ENCODE peak calls at places on chromosomes 6 and 20, in four cellular contexts. One of them, this sample, is unnamed.

GRCh38 chr20:7454047-7454446 is 486.2 kb downstream of the HAO1 start:
- DNase-seq in fibroblast of lung: no peak
- DNase-seq in upper lobe of left lung: no peak
- DNase-seq in endodermal cell: no peak
- DNase-seq in this sample: no peak

GRCh38 chr6:38387994-38388393 is 251.7 kb downstream of the BTBD9 start:
- DNase-seq in fibroblast of lung: peak; percentile 84
- DNase-seq in upper lobe of left lung: no peak
- DNase-seq in endodermal cell: no peak
- DNase-seq in this sample: no peak

GRCh38 chr6:106562001-106562400 is 67.3 kb downstream of the RTN4IP1 start:
- DNase-seq in fibroblast of lung: no peak
- DNase-seq in endodermal cell: no peak
- DNase-seq in upper lobe of left lung: no peak
- DNase-seq in this sample: no peak

GRCh38 chr6:141552031-141552430 is 580.7 kb upstream of the GJE1 start:
- DNase-seq in endodermal cell: no peak
- DNase-seq in upper lobe of left lung: no peak
- DNase-seq in fibroblast of lung: no peak
- DNase-seq in this sample: no peak

GRCh38 chr6:33124525-33124901 is 48.7 kb downstream of the HLA-DPB1 start:
- DNase-seq in upper lobe of left lung: no peak
- DNase-seq in endodermal cell: no peak
- DNase-seq in fibroblast of lung: no peak
- DNase-seq in this sample: no peak

GRCh38 chr20:32968833-32969241 is 35.4 kb downstream of the SUN5 start:
- DNase-seq in fibroblast of lung: peak; percentile 2
- DNase-seq in endodermal cell: peak; percentile 43
- DNase-seq in upper lobe of left lung: no peak
- DNase-seq in this sample: no peak

GRCh38 chr6:125983246-125983945 is 2.9 kb upstream of the TRMT11 start:
- DNase-seq in upper lobe of left lung: no peak
- DNase-seq in fibroblast of lung: peak; percentile 85
- DNase-seq in endodermal cell: no peak
- DNase-seq in this sample: no peak

GRCh38 chr6:52644246-52644645 is 26.7 kb upstream of the TMEM14A start:
- DNase-seq in fibroblast of lung: no peak
- DNase-seq in upper lobe of left lung: no peak
- DNase-seq in endodermal cell: no peak
- DNase-seq in this sample: no peak

GRCh38 chr6:136365781-136366354 is 76.2 kb upstream of the BCLAF1 start:
- DNase-seq in upper lobe of left lung: peak; percentile 69
- DNase-seq in endodermal cell: no peak
- DNase-seq in fibroblast of lung: no peak
- DNase-seq in this sample: peak; percentile 72

GRCh38 chr6:105988321-105988720 is 97.8 kb upstream of the PRDM1 start:
- DNase-seq in upper lobe of left lung: no peak
- DNase-seq in endodermal cell: no peak
- DNase-seq in fibroblast of lung: no peak
- DNase-seq in this sample: no peak

GRCh38 chr20:53402233-53403005 is 191.2 kb downstream of the ZNF217 start:
- DNase-seq in fibroblast of lung: no peak
- DNase-seq in upper lobe of left lung: no peak
- DNase-seq in endodermal cell: no peak
- DNase-seq in this sample: no peak

GRCh38 chr20:62953839-62954703 is 1.6 kb downstream of the SLC17A9 start:
- DNase-seq in endodermal cell: peak; percentile 83
- DNase-seq in upper lobe of left lung: peak; percentile 88
- DNase-seq in fibroblast of lung: peak; percentile 78
- DNase-seq in this sample: peak; percentile 83

GRCh38 chr20:32485126-32485769 is 99.9 kb downstream of the NOL4L start:
- DNase-seq in endodermal cell: peak; percentile 87
- DNase-seq in fibroblast of lung: peak; percentile 87
- DNase-seq in upper lobe of left lung: peak; percentile 79
- DNase-seq in this sample: peak; percentile 81

GRCh38 chr6:17212541-17213371 is 68.4 kb upstream of the RBM24 start:
- DNase-seq in endodermal cell: no peak
- DNase-seq in upper lobe of left lung: no peak
- DNase-seq in fibroblast of lung: peak; percentile 42
- DNase-seq in this sample: peak; percentile 81

GRCh38 chr6:86712039-86712438 is 225.3 kb upstream of the HTR1E start:
- DNase-seq in fibroblast of lung: no peak
- DNase-seq in endodermal cell: no peak
- DNase-seq in upper lobe of left lung: no peak
- DNase-seq in this sample: no peak

GRCh38 chr6:40353967-40354452 is 233.2 kb downstream of the LRFN2 start:
- DNase-seq in upper lobe of left lung: no peak
- DNase-seq in fibroblast of lung: no peak
- DNase-seq in endodermal cell: peak; percentile 31
- DNase-seq in this sample: no peak

DNA sequence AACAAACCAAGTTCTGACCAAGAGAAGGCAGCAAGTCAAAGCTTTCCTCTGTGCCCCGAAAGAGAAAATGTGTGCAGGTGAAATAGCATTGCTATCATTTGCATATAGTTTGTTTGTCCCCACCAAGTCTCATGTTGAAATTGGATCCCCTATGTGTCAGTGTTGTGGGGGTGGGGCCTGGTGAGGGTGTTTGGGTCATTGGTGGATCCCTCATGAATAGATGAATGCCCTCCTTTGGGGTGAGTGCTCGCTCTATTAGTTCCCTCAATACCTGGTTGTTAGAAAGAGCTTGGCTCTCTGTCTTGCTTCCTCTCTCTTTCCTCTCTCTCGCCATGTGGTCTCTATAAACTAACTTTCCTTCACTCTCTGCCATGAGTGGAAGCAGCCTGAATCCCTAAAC is 43.9 kb upstream of the SYNDIG1 start:
- DNase-seq in fibroblast of lung: no peak
- DNase-seq in endodermal cell: no peak
- DNase-seq in upper lobe of left lung: no peak
- DNase-seq in this sample: no peak
- H3K27ac ChIP-seq in fibroblast of lung: no peak overlapping the region
- H3K27ac ChIP-seq in endodermal cell: no peak overlapping the region
- H3K27ac ChIP-seq in upper lobe of left lung: no peak overlapping the region
- H3K27ac ChIP-seq in this sample: no peak overlapping the region

DNA sequence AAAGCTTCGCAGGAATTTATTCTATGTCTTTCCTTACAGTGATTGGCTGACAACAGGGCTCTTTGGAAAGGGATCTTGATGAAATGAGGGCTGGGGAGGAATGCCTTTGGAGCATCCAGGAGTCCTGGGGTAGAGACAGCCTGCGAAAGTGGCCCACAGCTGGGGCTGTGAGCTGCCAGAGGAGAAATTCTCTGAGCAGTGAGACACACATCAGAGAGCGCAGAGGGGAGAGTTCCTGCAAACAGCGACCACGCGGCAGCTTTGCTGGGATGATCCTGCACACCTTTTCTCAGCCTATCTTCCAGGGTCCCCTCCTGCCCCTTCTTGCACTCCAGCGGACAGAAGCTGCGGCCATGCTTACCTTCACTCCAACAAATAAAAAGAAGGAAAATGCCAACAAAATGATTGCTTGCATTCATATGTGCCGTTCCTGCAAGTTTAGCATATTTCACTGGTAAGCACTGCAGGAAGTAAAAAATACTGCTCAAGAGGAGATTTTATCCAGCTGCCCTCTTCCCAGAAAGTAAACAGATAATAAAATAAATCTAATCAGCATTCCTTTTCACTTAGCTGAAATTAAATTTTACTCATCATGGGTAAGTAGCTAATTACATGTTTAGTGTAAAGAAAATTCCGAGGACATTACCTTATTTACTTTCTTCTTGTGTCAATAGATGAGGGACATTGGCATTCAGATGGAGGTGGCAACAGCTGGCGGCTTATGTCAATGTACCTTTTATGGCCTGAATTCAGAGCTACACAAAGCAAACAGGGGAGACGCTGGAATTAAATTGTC is 339.9 kb upstream of the ARID1B start:
- DNase-seq in fibroblast of lung: no peak
- DNase-seq in endodermal cell: no peak
- DNase-seq in upper lobe of left lung: no peak
- DNase-seq in this sample: no peak
- H3K4me3 ChIP-seq in fibroblast of lung: no peak overlapping the region
- H3K4me3 ChIP-seq in endodermal cell: no peak overlapping the region
- H3K4me3 ChIP-seq in upper lobe of left lung: no peak overlapping the region
- H3K4me3 ChIP-seq in this sample: no peak overlapping the region

DNA sequence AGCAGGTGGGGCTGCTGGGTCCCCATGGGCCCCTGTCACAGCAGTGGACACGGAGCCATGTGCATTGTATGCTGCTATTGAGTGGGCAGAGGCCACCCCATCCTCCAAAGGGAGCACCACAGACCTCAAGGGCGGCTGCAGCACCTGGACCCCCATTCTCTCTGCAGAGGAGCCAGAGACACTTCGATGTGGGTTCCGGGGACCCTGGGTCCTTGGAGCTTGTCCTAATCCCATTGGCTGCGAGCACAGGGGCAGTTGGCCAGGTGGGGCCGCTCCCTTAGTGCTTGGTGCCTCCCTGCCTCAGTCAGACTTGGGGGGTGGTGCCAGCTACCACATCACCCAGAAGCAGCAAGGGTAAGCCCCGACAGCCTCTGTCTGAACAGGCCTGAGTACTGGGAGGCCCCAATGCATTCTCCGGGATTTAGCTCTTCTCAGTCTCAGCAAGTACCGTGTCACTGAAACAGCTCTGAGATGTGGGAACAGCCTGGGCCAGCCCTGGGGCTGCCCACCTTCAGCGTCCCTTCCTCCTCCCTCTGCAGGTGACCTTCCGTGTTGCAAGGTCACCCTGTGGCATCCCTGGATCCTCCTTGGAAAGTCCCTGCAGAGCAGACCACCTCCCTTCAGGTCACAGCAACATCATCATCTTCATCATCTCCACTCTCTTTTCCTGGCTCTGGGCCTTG is 73.9 kb downstream of the GINS1 start:
- DNase-seq in upper lobe of left lung: no peak
- DNase-seq in fibroblast of lung: no peak
- DNase-seq in endodermal cell: no peak
- DNase-seq in this sample: peak; percentile 30
- TF ChIP-seq CTCF in upper lobe of left lung: no peak
- TF ChIP-seq CTCF in fibroblast of lung: peak; percentile 10
- TF ChIP-seq CTCF in endodermal cell: peak; percentile 41
- TF ChIP-seq CTCF in this sample: no peak

GRCh38 chr20:50425076-50425475 is 85.1 kb upstream of the PTPN1 start:
- DNase-seq in upper lobe of left lung: no peak
- DNase-seq in fibroblast of lung: no peak
- DNase-seq in endodermal cell: peak; percentile 62
- DNase-seq in this sample: peak; percentile 76
- H3K27ac ChIP-seq in upper lobe of left lung: no peak overlapping the region
- H3K27ac ChIP-seq in fibroblast of lung: no peak overlapping the region
- H3K27ac ChIP-seq in endodermal cell: no peak overlapping the region
- H3K27ac ChIP-seq in this sample: no peak overlapping the region

GRCh38 chr6:29019629-29020028 is 14.5 kb upstream of the ZNF311 start:
- DNase-seq in fibroblast of lung: no peak
- DNase-seq in endodermal cell: no peak
- DNase-seq in upper lobe of left lung: no peak
- DNase-seq in this sample: no peak

GRCh38 chr6:29017428-29017802 is 12.3 kb upstream of the ZNF311 start:
- DNase-seq in upper lobe of left lung: no peak
- DNase-seq in endodermal cell: no peak
- DNase-seq in fibroblast of lung: no peak
- DNase-seq in this sample: no peak

GRCh38 chr6:29016559-29017427 is 11.7 kb upstream of the ZNF311 start:
- DNase-seq in fibroblast of lung: peak; percentile 82
- DNase-seq in endodermal cell: peak; percentile 94
- DNase-seq in upper lobe of left lung: peak; percentile 79
- DNase-seq in this sample: peak; percentile 71

GRCh38 chr6:29011276-29011734 is 6.2 kb upstream of the ZNF311 start:
- DNase-seq in endodermal cell: peak; percentile 85
- DNase-seq in upper lobe of left lung: no peak
- DNase-seq in fibroblast of lung: peak; percentile 67
- DNase-seq in this sample: peak; percentile 55

DNA sequence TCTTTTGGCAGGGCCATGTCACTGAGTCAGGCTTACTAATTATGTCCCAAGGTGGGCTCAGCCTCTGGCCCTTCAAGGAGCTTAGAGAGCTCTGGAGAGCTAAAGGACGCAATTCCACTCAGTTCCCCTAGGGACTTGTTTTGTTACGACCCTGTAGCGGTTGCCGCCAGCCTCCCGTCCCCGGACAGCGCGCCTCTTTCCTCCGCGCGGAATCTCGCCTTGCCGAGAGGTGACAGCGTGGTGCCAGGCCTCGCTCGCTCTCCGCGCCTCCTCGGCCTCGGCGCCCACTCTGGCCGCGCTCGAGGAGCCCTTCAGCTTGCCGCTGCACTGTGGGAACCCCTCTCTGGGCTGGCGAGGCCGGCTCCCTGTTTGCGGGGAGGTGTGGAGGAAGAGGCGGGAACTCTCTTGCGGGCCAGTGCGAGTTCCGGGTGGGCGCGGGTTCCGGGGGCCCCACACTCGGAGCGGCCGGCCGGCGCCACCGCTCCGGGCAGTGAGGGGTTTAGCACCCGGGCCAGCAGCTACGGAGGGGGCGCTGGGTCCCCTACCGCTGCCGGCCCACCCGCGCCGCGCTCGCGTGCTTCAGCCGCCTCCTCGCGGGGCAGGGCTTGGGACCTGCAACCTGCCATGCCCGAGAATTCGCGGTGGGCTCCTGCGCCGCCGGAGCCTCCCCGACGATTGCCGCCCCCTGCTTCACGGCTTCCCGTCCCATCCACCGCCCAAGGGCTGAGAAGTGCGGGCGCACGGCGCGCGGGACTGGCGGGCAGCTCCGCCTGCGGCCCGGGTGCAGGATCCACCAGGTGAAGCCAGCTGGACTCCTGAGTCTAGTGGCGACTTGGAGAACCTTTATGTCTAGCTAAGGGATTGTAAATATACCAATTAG is 9.9 kb upstream of the ZNF311 start:
- DNase-seq in fibroblast of lung: peak; percentile 25
- DNase-seq in upper lobe of left lung: no peak
- DNase-seq in endodermal cell: no peak
- DNase-seq in this sample: no peak
- H3K4me3 ChIP-seq in fibroblast of lung: no peak overlapping the region
- H3K4me3 ChIP-seq in upper lobe of left lung: peak overlapping the region; percentile 18
- H3K4me3 ChIP-seq in endodermal cell: no peak overlapping the region
- H3K4me3 ChIP-seq in this sample: peak overlapping the region; percentile 16

DNA sequence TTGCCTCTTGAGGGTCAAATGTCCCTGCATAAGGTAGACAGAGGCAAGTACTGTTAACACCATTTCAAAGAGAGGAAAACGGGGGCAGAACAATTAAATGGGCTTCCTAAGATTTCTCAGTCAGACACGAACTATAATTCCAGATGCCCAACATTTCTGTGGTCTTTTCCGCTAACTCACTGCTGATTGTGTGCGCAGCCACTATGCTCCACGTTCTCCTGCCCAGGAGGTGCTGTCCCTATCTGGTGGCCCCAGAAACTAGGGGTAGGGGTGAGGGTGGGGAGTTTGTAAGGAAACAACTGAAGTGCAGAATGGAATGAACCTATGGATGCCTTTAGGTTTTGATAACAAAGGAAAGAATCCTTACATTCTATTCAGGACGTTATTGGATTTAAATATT is 86.1 kb upstream of the BACH2 start:
- DNase-seq in endodermal cell: no peak
- DNase-seq in upper lobe of left lung: no peak
- DNase-seq in fibroblast of lung: no peak
- DNase-seq in this sample: no peak
- TF ChIP-seq CTCF in endodermal cell: no peak
- TF ChIP-seq CTCF in upper lobe of left lung: no peak
- TF ChIP-seq CTCF in fibroblast of lung: no peak
- TF ChIP-seq CTCF in this sample: no peak

This sample was measured in psoas muscle.